ENCODE peak calls at places on chromosomes 13 and 19, in four cellular contexts. One of them, this sample, is unnamed.

GRCh38 chr13:59064042-59064441 is 1099.7 kb downstream of the DIAPH3 start:
- DNase-seq in tibial nerve: no peak
- DNase-seq in left lung: no peak
- DNase-seq in AG10803: no peak
- DNase-seq in this sample: no peak

GRCh38 chr13:74158028-74158427 is 23.8 kb upstream of the KLF12 start:
- DNase-seq in tibial nerve: no peak
- DNase-seq in left lung: no peak
- DNase-seq in AG10803: no peak
- DNase-seq in this sample: no peak

GRCh38 chr19:4575267-4575793 is 15.8 kb upstream of the SEMA6B start:
- DNase-seq in tibial nerve: no peak
- DNase-seq in left lung: peak; percentile 62
- DNase-seq in AG10803: peak; percentile 96
- DNase-seq in this sample: no peak

GRCh38 chr19:34359954-34360315 is 5.1 kb upstream of the GPI start:
- DNase-seq in tibial nerve: no peak
- DNase-seq in left lung: no peak
- DNase-seq in AG10803: no peak
- DNase-seq in this sample: no peak

GRCh38 chr19:20558571-20558970 is 7.0 kb downstream of the ZNF737 start:
- DNase-seq in tibial nerve: no peak
- DNase-seq in left lung: no peak
- DNase-seq in AG10803: no peak
- DNase-seq in this sample: no peak

GRCh38 chr13:51733656-51734334 is 70.2 kb downstream of the DHRS12 start:
- DNase-seq in tibial nerve: no peak
- DNase-seq in left lung: no peak
- DNase-seq in AG10803: no peak
- DNase-seq in this sample: no peak

GRCh38 chr13:108855737-108856387 is 226.5 kb downstream of the MYO16 start:
- DNase-seq in tibial nerve: no peak
- DNase-seq in left lung: no peak
- DNase-seq in AG10803: no peak
- DNase-seq in this sample: no peak

GRCh38 chr19:39923862-39924261 is 10.6 kb downstream of the FCGBP start:
- DNase-seq in tibial nerve: no peak
- DNase-seq in left lung: no peak
- DNase-seq in AG10803: no peak
- DNase-seq in this sample: no peak

GRCh38 chr13:36453518-36453917 is 21.2 kb downstream of the CCNA1 start:
- DNase-seq in tibial nerve: no peak
- DNase-seq in left lung: no peak
- DNase-seq in AG10803: peak; percentile 17
- DNase-seq in this sample: no peak

GRCh38 chr13:27401210-27401609 is 23.2 kb upstream of the GTF3A start:
- DNase-seq in tibial nerve: no peak
- DNase-seq in left lung: peak; percentile 41
- DNase-seq in AG10803: no peak
- DNase-seq in this sample: no peak

GRCh38 chr19:1986357-1987162 is 29.0 kb downstream of the BTBD2 start:
- DNase-seq in tibial nerve: no peak
- DNase-seq in left lung: no peak
- DNase-seq in AG10803: no peak
- DNase-seq in this sample: no peak

GRCh38 chr19:33946535-33947323 is 150.1 kb downstream of the KCTD15 start:
- DNase-seq in tibial nerve: no peak
- DNase-seq in left lung: no peak
- DNase-seq in AG10803: no peak
- DNase-seq in this sample: no peak

GRCh38 chr13:96089749-96090239 is at the start of gene HS6ST3:
- DNase-seq in tibial nerve: no peak
- DNase-seq in left lung: peak; percentile 34
- DNase-seq in AG10803: peak; percentile 3
- DNase-seq in this sample: no peak

GRCh38 chr13:90984737-90985136 is 362.8 kb upstream of the MIR17HG start:
- DNase-seq in tibial nerve: no peak
- DNase-seq in left lung: no peak
- DNase-seq in AG10803: no peak
- DNase-seq in this sample: no peak

GRCh38 chr13:39602614-39603366 is at the start of gene LHFPL6:
- DNase-seq in tibial nerve: peak; percentile 72
- DNase-seq in left lung: peak; percentile 85
- DNase-seq in AG10803: peak; percentile 77
- DNase-seq in this sample: peak; percentile 47

GRCh38 chr19:48853483-48853882 is 14.9 kb downstream of the PLEKHA4 start:
- DNase-seq in tibial nerve: no peak
- DNase-seq in left lung: no peak
- DNase-seq in AG10803: no peak
- DNase-seq in this sample: no peak

GRCh38 chr19:15631817-15632216 is 8.9 kb upstream of the CYP4F3 start:
- DNase-seq in tibial nerve: no peak
- DNase-seq in left lung: no peak
- DNase-seq in AG10803: no peak
- DNase-seq in this sample: no peak

GRCh38 chr13:39777527-39778061 is 122.1 kb downstream of the COG6 start:
- DNase-seq in tibial nerve: no peak
- DNase-seq in left lung: no peak
- DNase-seq in AG10803: peak; percentile 90
- DNase-seq in this sample: no peak

GRCh38 chr19:33233056-33233873 is 7.6 kb upstream of the SLC7A10 start:
- DNase-seq in tibial nerve: no peak
- DNase-seq in left lung: no peak
- DNase-seq in AG10803: no peak
- DNase-seq in this sample: no peak

GRCh38 chr13:42924290-42924803 is 67.7 kb downstream of the EPSTI1 start:
- DNase-seq in tibial nerve: no peak
- DNase-seq in left lung: no peak
- DNase-seq in AG10803: no peak
- DNase-seq in this sample: no peak

DNA sequence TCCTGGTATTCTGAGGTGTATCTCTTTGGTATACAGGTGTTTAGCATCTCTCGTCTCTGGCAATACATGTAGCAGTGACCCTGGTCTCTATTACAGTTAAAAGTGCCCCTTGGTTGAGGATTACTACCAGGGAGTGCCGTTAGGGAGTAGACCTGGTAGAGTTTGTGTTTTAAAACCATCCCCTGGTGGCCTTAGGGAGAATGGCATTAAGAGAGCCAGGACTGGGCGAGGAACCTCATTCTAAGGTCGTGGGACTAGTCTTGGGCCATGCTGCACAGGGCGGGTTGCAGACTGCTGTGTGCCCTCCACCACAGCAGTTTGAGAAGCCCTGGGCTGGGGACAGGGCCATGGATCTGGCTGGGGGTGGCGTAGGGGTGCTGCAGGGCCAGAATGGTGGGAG is 35.0 kb downstream of the B3GLCT start:
- DNase-seq in tibial nerve: no peak
- DNase-seq in left lung: no peak
- DNase-seq in AG10803: no peak
- DNase-seq in this sample: no peak
- TF ChIP-seq CTCF in tibial nerve: no peak
- TF ChIP-seq CTCF in left lung: no peak
- TF ChIP-seq CTCF in AG10803: peak; percentile 44
- TF ChIP-seq CTCF in this sample: no peak

GRCh38 chr19:38434549-38435051 is 1.1 kb downstream of the RYR1 start:
- DNase-seq in tibial nerve: no peak
- DNase-seq in left lung: no peak
- DNase-seq in AG10803: no peak
- DNase-seq in this sample: no peak

GRCh38 chr19:38440592-38440991 is 7.1 kb downstream of the RYR1 start:
- DNase-seq in tibial nerve: no peak
- DNase-seq in left lung: no peak
- DNase-seq in AG10803: no peak
- DNase-seq in this sample: no peak

GRCh38 chr19:38441660-38442348 is 8.3 kb downstream of the RYR1 start:
- DNase-seq in tibial nerve: no peak
- DNase-seq in left lung: no peak
- DNase-seq in AG10803: no peak
- DNase-seq in this sample: no peak

GRCh38 chr19:38437295-38437694 is 3.8 kb downstream of the RYR1 start:
- DNase-seq in tibial nerve: no peak
- DNase-seq in left lung: no peak
- DNase-seq in AG10803: no peak
- DNase-seq in this sample: no peak

DNA sequence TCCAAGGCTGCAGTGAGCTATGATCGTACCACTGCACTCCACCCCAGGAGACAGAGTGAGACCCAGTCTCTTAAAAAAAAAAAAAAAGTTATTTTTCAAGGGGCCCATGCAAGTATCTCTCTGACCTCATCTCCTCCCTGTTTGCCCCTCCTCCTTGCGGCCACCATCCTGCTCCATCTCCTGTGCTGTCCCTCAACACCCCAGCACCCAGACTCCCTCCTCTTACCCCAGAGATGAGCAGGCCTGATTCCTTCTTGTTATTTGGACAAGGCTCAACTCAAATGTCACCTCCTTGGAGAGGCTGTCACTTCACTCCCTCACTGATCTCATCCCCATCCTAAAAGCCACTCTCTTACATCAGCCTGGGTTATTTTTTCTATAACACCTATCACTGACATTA is 4.4 kb downstream of the RYR1 start:
- DNase-seq in tibial nerve: no peak
- DNase-seq in left lung: no peak
- DNase-seq in AG10803: no peak
- DNase-seq in this sample: no peak
- TF ChIP-seq CTCF in tibial nerve: no peak
- TF ChIP-seq CTCF in left lung: no peak
- TF ChIP-seq CTCF in AG10803: no peak
- TF ChIP-seq CTCF in this sample: no peak

GRCh38 chr19:45200614-45201013 is 22.0 kb downstream of the BLOC1S3 start:
- DNase-seq in tibial nerve: no peak
- DNase-seq in left lung: no peak
- DNase-seq in AG10803: peak; percentile 40
- DNase-seq in this sample: no peak
- TF ChIP-seq CTCF in tibial nerve: peak; percentile 52
- TF ChIP-seq CTCF in left lung: no peak
- TF ChIP-seq CTCF in AG10803: peak; percentile 36
- TF ChIP-seq CTCF in this sample: no peak

GRCh38 chr19:28612275-28612769 is 600.6 kb downstream of the UQCRFS1 start:
- DNase-seq in tibial nerve: no peak
- DNase-seq in left lung: no peak
- DNase-seq in AG10803: no peak
- DNase-seq in this sample: no peak
- TF ChIP-seq CTCF in tibial nerve: no peak
- TF ChIP-seq CTCF in left lung: no peak
- TF ChIP-seq CTCF in AG10803: no peak
- TF ChIP-seq CTCF in this sample: no peak

DNA sequence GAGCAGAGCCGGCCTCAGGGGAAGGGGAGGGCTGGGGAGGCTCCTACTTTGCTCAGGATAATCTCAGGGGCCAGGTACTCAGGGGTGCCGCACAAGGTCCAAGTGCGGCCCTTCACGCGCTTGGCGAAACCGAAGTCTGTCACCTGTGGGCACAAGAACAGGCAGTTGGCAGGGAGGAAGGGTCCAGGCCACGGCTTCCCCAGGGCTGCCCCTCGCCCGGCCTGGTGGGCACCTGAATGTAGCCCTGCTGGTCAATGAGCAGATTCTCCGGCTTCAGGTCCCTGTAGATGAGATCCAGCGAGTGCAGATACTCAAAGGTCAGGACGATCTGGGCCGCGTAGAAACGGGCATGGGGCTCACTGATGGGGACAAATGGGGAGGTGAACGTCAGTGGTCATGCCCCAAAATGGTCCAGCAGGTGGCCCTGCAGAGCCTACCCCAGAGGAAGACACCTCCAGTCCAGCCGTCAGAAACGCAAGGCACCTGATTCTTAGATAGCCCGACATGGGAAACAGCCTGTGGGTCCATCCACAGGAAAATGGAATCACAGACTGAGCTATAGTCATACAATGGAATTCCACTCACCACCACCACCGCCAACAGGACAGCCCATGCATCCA is 7.1 kb upstream of the SAMD1 start:
- DNase-seq in tibial nerve: no peak
- DNase-seq in left lung: no peak
- DNase-seq in AG10803: no peak
- DNase-seq in this sample: no peak
- TF ChIP-seq CTCF in tibial nerve: no peak
- TF ChIP-seq CTCF in left lung: no peak
- TF ChIP-seq CTCF in AG10803: no peak
- TF ChIP-seq CTCF in this sample: no peak

GRCh38 chr19:37074819-37075362 is 3.3 kb upstream of the ZNF420 start:
- DNase-seq in tibial nerve: no peak
- DNase-seq in left lung: no peak
- DNase-seq in AG10803: no peak
- DNase-seq in this sample: no peak

GRCh38 chr19:37077929-37078716 is at the start of gene ZNF420:
- DNase-seq in tibial nerve: peak; percentile 83
- DNase-seq in left lung: peak; percentile 95
- DNase-seq in AG10803: peak; percentile 94
- DNase-seq in this sample: peak; percentile 83

GRCh38 chr19:37078717-37079032 is 442 bp downstream of the ZNF420 start:
- DNase-seq in tibial nerve: no peak
- DNase-seq in left lung: no peak
- DNase-seq in AG10803: no peak
- DNase-seq in this sample: no peak

GRCh38 chr19:37079238-37079637 is 1.0 kb downstream of the ZNF420 start:
- DNase-seq in tibial nerve: no peak
- DNase-seq in left lung: no peak
- DNase-seq in AG10803: no peak
- DNase-seq in this sample: no peak

GRCh38 chr19:37077615-37077928 is 661 bp upstream of the ZNF420 start:
- DNase-seq in tibial nerve: no peak
- DNase-seq in left lung: no peak
- DNase-seq in AG10803: no peak
- DNase-seq in this sample: no peak
- TF ChIP-seq CTCF in tibial nerve: no peak
- TF ChIP-seq CTCF in left lung: no peak
- TF ChIP-seq CTCF in AG10803: no peak
- TF ChIP-seq CTCF in this sample: no peak

GRCh38 chr13:62320129-62320724 is 904.6 kb upstream of the PCDH20 start:
- DNase-seq in tibial nerve: no peak
- DNase-seq in left lung: no peak
- DNase-seq in AG10803: peak; percentile 11
- DNase-seq in this sample: no peak

GRCh38 chr13:62324842-62325241 is 909.2 kb upstream of the PCDH20 start:
- DNase-seq in tibial nerve: no peak
- DNase-seq in left lung: no peak
- DNase-seq in AG10803: no peak
- DNase-seq in this sample: no peak

GRCh38 chr13:62320731-62321130 is 905.1 kb upstream of the PCDH20 start:
- DNase-seq in tibial nerve: no peak
- DNase-seq in left lung: no peak
- DNase-seq in AG10803: no peak
- DNase-seq in this sample: no peak

GRCh38 chr13:62321139-62321538 is 905.5 kb upstream of the PCDH20 start:
- DNase-seq in tibial nerve: no peak
- DNase-seq in left lung: no peak
- DNase-seq in AG10803: no peak
- DNase-seq in this sample: no peak

DNA sequence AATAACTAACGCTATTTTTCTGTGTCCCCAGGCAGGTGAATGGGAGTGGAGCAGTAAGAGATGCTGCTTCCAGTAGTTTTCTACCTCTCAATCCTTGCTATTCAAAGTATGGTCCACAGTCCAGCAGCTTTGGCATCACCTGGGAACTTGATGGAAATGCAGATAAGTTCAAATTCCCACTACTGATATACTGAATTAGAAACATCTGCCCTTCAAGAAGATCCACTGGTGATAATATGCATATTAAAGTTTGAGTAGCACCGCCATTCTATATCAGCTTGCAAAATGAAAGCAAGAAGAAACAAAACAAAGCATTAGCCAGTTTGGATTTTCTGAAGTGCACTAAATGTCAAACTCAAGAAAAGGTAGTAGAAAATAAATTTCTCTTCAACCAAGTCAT is 906.2 kb upstream of the PCDH20 start:
- DNase-seq in tibial nerve: no peak
- DNase-seq in left lung: no peak
- DNase-seq in AG10803: no peak
- DNase-seq in this sample: no peak
- TF ChIP-seq CTCF in tibial nerve: no peak
- TF ChIP-seq CTCF in left lung: no peak
- TF ChIP-seq CTCF in AG10803: no peak
- TF ChIP-seq CTCF in this sample: no peak

This sample was measured in activated B cell treated with CpG ODN at 0.5 μM for 24 hours.